ENCODE peak calls at places on chromosome 17, in nine cellular contexts. R is GM04504, K is astrocyte of the cerebellum, U is T-helper 1 cell, M is endothelial cell, W is Right ventricle myocardium superior, L is right lobe of liver, Q is mucosa of gallbladder, H is epithelial cell of esophagus. O is an unnamed sample.

GRCh38 chr17:44522883-44523671 is 19.9 kb upstream of the GPATCH8 start:
- DNase-seq in H (peak), K (no peak), U (peak), Q (peak), W (peak), L (peak), R (no peak), M (peak), O (no peak)

GRCh38 chr17:7047566-7047965 is 3.7 kb upstream of the SLC16A11 start:
- DNase-seq in R (no peak), Q (no peak), K (no peak), W (no peak), L (no peak), U (peak), H (no peak), M (no peak), O (no peak)

GRCh38 chr17:70095455-70095854 is 20.4 kb downstream of the KCNJ16 start:
- DNase-seq in U (no peak), W (no peak), R (no peak), M (no peak), K (no peak), L (no peak), H (no peak), Q (no peak), O (no peak)

GRCh38 chr17:37179893-37180292 is 195.9 kb upstream of the C17orf78 start:
- DNase-seq in W (no peak), U (no peak), M (no peak), K (peak), L (no peak), H (peak), R (no peak), Q (no peak), O (no peak)

GRCh38 chr17:80892900-80893603 is 98.6 kb upstream of the CHMP6 start:
- DNase-seq in U (peak), M (no peak), Q (no peak), K (peak), W (no peak), R (no peak), H (peak), L (no peak), O (peak)

GRCh38 chr17:78082988-78083387 is 45.6 kb downstream of the TMC6 start:
- DNase-seq in H (peak), K (no peak), W (no peak), R (no peak), U (no peak), Q (no peak), M (no peak), L (no peak), O (no peak)

GRCh38 chr17:47739150-47739549 is 6.1 kb downstream of the TBX21 start:
- DNase-seq in L (no peak), K (no peak), H (no peak), W (no peak), Q (no peak), U (no peak), R (no peak), M (no peak), O (no peak)

GRCh38 chr17:80857721-80858171 is 133.9 kb upstream of the CHMP6 start:
- DNase-seq in H (no peak), Q (no peak), U (no peak), M (no peak), W (no peak), L (peak), R (no peak), K (no peak), O (no peak)

GRCh38 chr17:73715714-73716113 is 71.5 kb upstream of the SDK2 start:
- DNase-seq in Q (no peak), K (no peak), L (no peak), M (no peak), U (no peak), R (no peak), W (no peak), H (no peak), O (no peak)

GRCh38 chr17:59825533-59826316 is 67.0 kb downstream of the TUBD1 start:
- DNase-seq in K (no peak), L (no peak), W (no peak), M (no peak), R (no peak), H (peak), Q (no peak), U (peak), O (no peak)

GRCh38 chr17:6456914-6457687 is 12.8 kb downstream of the PIMREG start:
- DNase-seq in H (peak), M (no peak), K (no peak), L (peak), W (peak), R (peak), Q (peak), U (no peak), O (no peak)

GRCh38 chr17:46841561-46842379 is 9.6 kb upstream of the WNT9B start:
- DNase-seq in Q (no peak), R (no peak), K (no peak), M (peak), H (no peak), U (no peak), L (no peak), W (no peak), O (no peak)

GRCh38 chr17:7914771-7915610 is 1.1 kb downstream of the RNF227 start:
- DNase-seq in R (peak), K (no peak), U (no peak), L (no peak), W (no peak), M (no peak), Q (no peak), H (peak), O (peak)

GRCh38 chr17:19397556-19398041 is 10.6 kb upstream of the MFAP4 start:
- DNase-seq in L (no peak), U (no peak), K (no peak), Q (no peak), M (no peak), W (peak), R (no peak), H (peak), O (no peak)

GRCh38 chr17:83190601-83191387 is 111.4 kb downstream of the METRNL start:
- DNase-seq in K (no peak), L (peak), W (peak), Q (no peak), H (no peak), M (no peak), R (no peak), U (no peak), O (peak)

GRCh38 chr17:43721537-43722268 is 36.9 kb downstream of the SOST start:
- DNase-seq in Q (no peak), R (no peak), L (no peak), W (no peak), K (no peak), M (no peak), U (no peak), H (no peak), O (no peak)

GRCh38 chr17:37490638-37491614 is 1.2 kb downstream of the DUSP14 start:
- DNase-seq in M (peak), H (peak), L (no peak), R (peak), Q (peak), K (peak), U (peak), W (no peak), O (no peak)

GRCh38 chr17:27430882-27431491 is 25.3 kb upstream of the KSR1 start:
- DNase-seq in M (peak), R (no peak), W (peak), Q (peak), L (no peak), U (no peak), K (no peak), H (peak), O (no peak)

GRCh38 chr17:77491921-77492445 is 351.2 kb downstream of the SEC14L1 start:
- DNase-seq in R (no peak), K (no peak), M (no peak), Q (no peak), L (peak), W (no peak), U (peak), H (no peak), O (peak)

GRCh38 chr17:17798010-17798556 is 38.7 kb downstream of the SREBF1 start:
- DNase-seq in K (no peak), H (no peak), R (no peak), M (no peak), W (no peak), U (no peak), Q (no peak), L (no peak), O (no peak)

GRCh38 chr17:38712593-38712992 is 7.5 kb downstream of the MLLT6 start:
- DNase-seq in W (no peak), Q (no peak), K (no peak), H (no peak), U (no peak), L (no peak), M (no peak), R (no peak), O (no peak)

GRCh38 chr17:75980188-75981018 is 1.4 kb downstream of the TEN1 start:
- DNase-seq in L (no peak), K (no peak), W (no peak), M (no peak), H (no peak), U (no peak), R (no peak), Q (no peak), O (no peak)

GRCh38 chr17:48048321-48049140 is at the start of gene NFE2L1:
- DNase-seq in M (peak), R (peak), U (peak), L (peak), W (peak), Q (peak), H (peak), K (peak), O (no peak)

GRCh38 chr17:13931752-13932477 is 137.4 kb upstream of the COX10 start:
- DNase-seq in H (peak), M (no peak), U (no peak), Q (peak), L (no peak), W (peak), K (peak), R (no peak), O (peak)

GRCh38 chr17:77830816-77831490 is 127.5 kb upstream of the TNRC6C start:
- DNase-seq in U (no peak), H (no peak), K (no peak), Q (no peak), M (no peak), L (peak), W (peak), R (no peak), O (no peak)

GRCh38 chr17:2123467-2124251 is 68.8 kb downstream of the HIC1 start:
- DNase-seq in K (no peak), Q (no peak), U (no peak), W (no peak), H (peak), L (no peak), M (no peak), R (no peak), O (peak)

GRCh38 chr17:77400445-77400870 is 259.7 kb downstream of the SEC14L1 start:
- DNase-seq in Q (no peak), K (no peak), H (no peak), L (no peak), W (peak), U (peak), M (peak), R (no peak), O (peak)

GRCh38 chr17:77733576-77734296 is 224.8 kb upstream of the TNRC6C start:
- DNase-seq in R (no peak), L (no peak), W (no peak), Q (no peak), U (no peak), M (no peak), H (no peak), K (no peak), O (no peak)

GRCh38 chr17:15261063-15261817 is 3.9 kb downstream of the PMP22 start:
- DNase-seq in H (no peak), M (peak), K (no peak), Q (peak), R (no peak), L (no peak), U (no peak), W (peak), O (no peak)

GRCh38 chr17:60435244-60436170 is 13.2 kb downstream of the CHCT1 start:
- DNase-seq in W (peak), Q (peak), U (peak), M (peak), K (peak), R (peak), L (no peak), H (peak), O (peak)

GRCh38 chr17:68198931-68199836 is 48.7 kb upstream of the AMZ2 start:
- DNase-seq in L (no peak), U (peak), R (no peak), M (peak), W (peak), K (no peak), H (peak), Q (no peak), O (no peak)

GRCh38 chr17:74190154-74190553 is 13.3 kb upstream of the RPL38 start:
- DNase-seq in W (no peak), Q (no peak), L (no peak), R (no peak), H (no peak), U (no peak), K (peak), M (no peak), O (no peak)

O was measured in CD14-positive monocyte.